ENCODE peak calls at places on chromosomes 7 and 10, in five cellular contexts. M is tibial nerve; P is activated CD4-positive, alpha-beta T cell treated with anti-CD3 and anti-CD28 coated beads for 4 hours; V is Panc1; T is EH. Z is an unnamed sample.

GRCh38 chr7:143205560-143206293 is 16.1 kb upstream of the TAS2R40 start:
- DNase-seq in M (no peak), P (no peak), V (no peak), T (peak), Z (peak)

GRCh38 chr10:7738536-7739407 is 35.7 kb downstream of the ITIH2 start:
- DNase-seq in M (no peak), P (no peak), V (no peak), T (no peak), Z (no peak)

GRCh38 chr10:13078912-13079775 is 20.8 kb upstream of the OPTN start:
- DNase-seq in M (no peak), P (no peak), V (no peak), T (no peak), Z (no peak)

GRCh38 chr7:106023369-106024322 is 60.6 kb downstream of the CDHR3 start:
- DNase-seq in M (no peak), P (no peak), V (no peak), T (no peak), Z (no peak)

GRCh38 chr10:63866747-63867140 is 345.5 kb downstream of the REEP3 start:
- DNase-seq in M (no peak), P (no peak), V (peak), T (peak), Z (no peak)

GRCh38 chr10:86062647-86063145 is 303.9 kb downstream of the GRID1 start:
- DNase-seq in M (no peak), P (no peak), V (no peak), T (no peak), Z (no peak)

GRCh38 chr10:71285986-71286385 is 33.1 kb upstream of the SLC29A3 start:
- DNase-seq in M (no peak), P (no peak), V (no peak), T (no peak), Z (no peak)

GRCh38 chr10:13862541-13863233 is 275.9 kb downstream of the PRPF18 start:
- DNase-seq in M (no peak), P (no peak), V (no peak), T (no peak), Z (peak)

GRCh38 chr10:35459449-35459847 is 123.1 kb downstream of the CCNY start:
- DNase-seq in M (no peak), P (no peak), V (no peak), T (no peak), Z (peak)

GRCh38 chr10:71736570-71737355 is 17.2 kb upstream of the C10orf105 start:
- DNase-seq in M (no peak), P (no peak), V (no peak), T (no peak), Z (no peak)

Z was measured in CD4-positive, CD25-positive, alpha-beta regulatory T cell.